ENCODE peak calls at places on chromosomes 11 and 22, in five cellular contexts. M, Q, S, L and C are unnamed samples.

GRCh38 chr22:38038426-38038825 is 18.8 kb upstream of the PICK1 start:
- DNase-seq in M (no peak), Q (no peak), S (no peak), L (no peak), C (no peak)

GRCh38 chr11:10742460-10743208 is 8.4 kb upstream of the CTR9 start:
- DNase-seq in M (no peak), Q (no peak), S (no peak), L (peak; percentile 44), C (no peak)

GRCh38 chr11:32366671-32367070 is 68.7 kb downstream of the WT1 start:
- DNase-seq in M (no peak), Q (no peak), S (no peak), L (no peak), C (no peak)

GRCh38 chr11:117884994-117885393 is 8.5 kb upstream of the FXYD6 start:
- DNase-seq in M (peak; percentile 27), Q (no peak), S (no peak), L (no peak), C (no peak)

GRCh38 chr11:111982019-111982464 is 43.2 kb upstream of the DLAT start:
- DNase-seq in M (peak; percentile 81), Q (no peak), S (no peak), L (peak; percentile 51), C (peak; percentile 71)

GRCh38 chr22:31281733-31282132 is 10.6 kb downstream of the PIK3IP1 start:
- DNase-seq in M (no peak), Q (no peak), S (no peak), L (peak; percentile 37), C (no peak)

GRCh38 chr11:11387906-11388305 is 34.9 kb upstream of the CSNK2A3 start:
- DNase-seq in M (no peak), Q (no peak), S (no peak), L (no peak), C (no peak)

GRCh38 chr11:132992838-132993680 is 539.2 kb downstream of the OPCML start:
- DNase-seq in M (no peak), Q (no peak), S (no peak), L (no peak), C (no peak)

GRCh38 chr11:75771646-75772410 is 3.2 kb downstream of the DGAT2 start:
- DNase-seq in M (no peak), Q (no peak), S (peak; percentile 44), L (no peak), C (no peak)

GRCh38 chr11:78690588-78690987 is 115.9 kb upstream of the NARS2 start:
- DNase-seq in M (no peak), Q (no peak), S (no peak), L (no peak), C (no peak)

GRCh38 chr22:36689583-36689982 is 14.0 kb downstream of the CACNG2 start:
- DNase-seq in M (no peak), Q (no peak), S (no peak), L (no peak), C (no peak)

GRCh38 chr11:94129505-94130335 is 1.1 kb downstream of the PANX1 start:
- DNase-seq in M (peak; percentile 33), Q (peak; percentile 41), S (no peak), L (peak; percentile 30), C (peak; percentile 15)

GRCh38 chr11:130849215-130849568 is 67.1 kb downstream of the SNX19 start:
- DNase-seq in M (no peak), Q (no peak), S (no peak), L (no peak), C (no peak)

GRCh38 chr11:116276051-116277044 is 496.4 kb downstream of the BUD13 start:
- DNase-seq in M (peak; percentile 99), Q (peak; percentile 40), S (peak; percentile 83), L (peak; percentile 54), C (peak; percentile 53)

GRCh38 chr11:7252683-7253213 is 1.0 kb downstream of the SYT9 start:
- DNase-seq in M (peak; percentile 72), Q (no peak), S (peak; percentile 49), L (no peak), C (no peak)

GRCh38 chr11:1301220-1302000 is 8.0 kb downstream of the TOLLIP start:
- DNase-seq in M (peak; percentile 29), Q (no peak), S (no peak), L (no peak), C (no peak)

GRCh38 chr11:1300569-1301187 is 8.8 kb downstream of the TOLLIP start:
- DNase-seq in M (peak; percentile 42), Q (no peak), S (no peak), L (no peak), C (no peak)

GRCh38 chr11:1299621-1300020 is 9.8 kb downstream of the TOLLIP start:
- DNase-seq in M (peak; percentile 39), Q (no peak), S (no peak), L (no peak), C (no peak)

GRCh38 chr11:1298695-1299492 is 10.5 kb downstream of the TOLLIP start:
- DNase-seq in M (peak; percentile 38), Q (no peak), S (peak; percentile 94), L (no peak), C (no peak)

DNA sequence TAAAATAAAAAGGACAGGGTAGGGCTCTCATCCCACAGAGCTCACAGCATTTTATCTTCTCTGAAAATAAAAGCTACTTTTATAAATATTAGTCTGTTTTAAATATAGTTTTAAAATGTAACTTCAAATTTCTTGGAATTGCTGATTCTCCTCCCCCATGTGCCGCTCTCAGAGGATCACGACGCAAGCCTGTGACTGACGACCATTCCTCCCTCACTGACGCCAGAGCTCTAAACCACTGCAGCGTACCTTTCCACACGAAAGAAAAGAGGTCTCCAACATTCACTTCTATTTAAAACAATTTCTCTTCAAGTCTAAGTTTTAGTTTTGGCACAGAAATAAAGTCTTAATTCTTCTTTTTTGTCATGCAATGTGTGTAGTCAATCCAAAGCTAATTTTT is 9.3 kb downstream of the TOLLIP start:
- DNase-seq in M (no peak), Q (no peak), S (no peak), L (no peak), C (no peak)
- H3K27ac ChIP-seq in M (no peak overlapping the region), Q (no peak overlapping the region), S (peak overlapping the region; percentile 91), L (no peak overlapping the region), C (no peak overlapping the region)

DNA sequence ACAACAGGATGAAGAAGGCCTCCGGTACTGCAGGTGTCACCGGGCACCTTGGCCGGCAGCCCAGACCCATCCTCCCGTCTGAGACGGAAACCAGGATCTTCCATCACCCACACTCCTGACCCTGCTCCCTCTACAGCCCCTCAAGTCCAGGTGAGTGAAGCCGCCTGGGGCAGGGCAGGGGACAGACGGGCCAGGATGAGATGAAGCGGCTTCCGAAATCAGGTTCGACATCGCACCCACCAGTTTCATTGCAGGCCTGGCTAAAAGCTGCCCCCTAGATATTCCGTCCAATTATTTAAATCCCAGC is 639.1 kb downstream of the TBC1D22A start:
- DNase-seq in M (no peak), Q (no peak), S (no peak), L (no peak), C (no peak)
- H3K4me3 ChIP-seq in M (no peak overlapping the region), Q (no peak overlapping the region), S (no peak overlapping the region), L (no peak overlapping the region), C (no peak overlapping the region)

DNA sequence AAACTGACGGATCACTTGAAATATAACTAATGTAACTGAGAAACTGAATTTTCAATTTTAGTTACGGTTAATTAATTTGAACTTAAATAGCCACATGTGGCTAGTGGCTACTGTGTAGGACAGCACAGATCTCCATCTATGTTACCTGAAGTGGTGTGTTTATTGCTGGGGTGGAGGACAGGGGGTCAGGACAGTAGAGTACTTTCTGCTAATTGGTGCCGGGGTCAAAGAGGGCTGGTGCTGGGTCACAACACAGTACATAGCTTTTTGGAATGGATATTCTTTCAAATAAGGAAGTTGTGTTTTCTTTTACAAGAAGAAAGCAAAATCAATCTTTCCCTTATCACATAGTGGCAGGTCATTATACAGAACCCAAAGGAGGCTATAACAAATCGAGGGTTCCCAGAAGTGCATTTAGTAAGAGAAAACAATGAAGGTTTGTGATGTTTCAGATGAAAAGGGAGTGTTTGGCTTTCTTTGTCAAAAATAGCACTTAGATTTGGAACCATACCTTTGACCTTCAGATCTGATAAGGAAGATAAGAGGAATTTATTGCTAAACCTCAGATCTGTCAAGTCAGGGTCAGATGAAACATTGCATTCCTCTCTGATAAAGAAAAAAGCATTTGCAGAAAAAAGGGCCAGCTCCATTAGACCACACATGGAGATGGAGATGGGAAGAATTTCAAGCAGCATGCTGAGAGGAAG is 384.5 kb downstream of the AASDHPPT start:
- DNase-seq in M (no peak), Q (peak; percentile 50), S (no peak), L (no peak), C (no peak)
- H3K9me3 ChIP-seq in M (no peaks in the 10 kb centered on the region), Q (no peaks in the 10 kb centered on the region), S (no peaks in the 10 kb centered on the region), L (no peaks in the 10 kb centered on the region), C (no peaks in the 10 kb centered on the region)

GRCh38 chr22:23825246-23825905 is 13.4 kb downstream of the DERL3 start:
- DNase-seq in M (no peak), Q (no peak), S (peak; percentile 48), L (no peak), C (no peak)

GRCh38 chr22:23828800-23829680 is 9.8 kb downstream of the DERL3 start:
- DNase-seq in M (no peak), Q (no peak), S (peak; percentile 89), L (no peak), C (no peak)

GRCh38 chr22:23824476-23825245 is 14.1 kb downstream of the DERL3 start:
- DNase-seq in M (no peak), Q (no peak), S (peak; percentile 22), L (no peak), C (no peak)

GRCh38 chr22:23827351-23827995 is 11.3 kb downstream of the DERL3 start:
- DNase-seq in M (no peak), Q (no peak), S (peak; percentile 45), L (no peak), C (no peak)

GRCh38 chr22:23826510-23827350 is 12.1 kb downstream of the DERL3 start:
- DNase-seq in M (no peak), Q (peak; percentile 39), S (peak; percentile 54), L (no peak), C (no peak)
- H3K27ac ChIP-seq in M (no peak overlapping the region), Q (peak overlapping the region; percentile 24), S (peak overlapping the region; percentile 36), L (no peak overlapping the region), C (no peak overlapping the region)

DNA sequence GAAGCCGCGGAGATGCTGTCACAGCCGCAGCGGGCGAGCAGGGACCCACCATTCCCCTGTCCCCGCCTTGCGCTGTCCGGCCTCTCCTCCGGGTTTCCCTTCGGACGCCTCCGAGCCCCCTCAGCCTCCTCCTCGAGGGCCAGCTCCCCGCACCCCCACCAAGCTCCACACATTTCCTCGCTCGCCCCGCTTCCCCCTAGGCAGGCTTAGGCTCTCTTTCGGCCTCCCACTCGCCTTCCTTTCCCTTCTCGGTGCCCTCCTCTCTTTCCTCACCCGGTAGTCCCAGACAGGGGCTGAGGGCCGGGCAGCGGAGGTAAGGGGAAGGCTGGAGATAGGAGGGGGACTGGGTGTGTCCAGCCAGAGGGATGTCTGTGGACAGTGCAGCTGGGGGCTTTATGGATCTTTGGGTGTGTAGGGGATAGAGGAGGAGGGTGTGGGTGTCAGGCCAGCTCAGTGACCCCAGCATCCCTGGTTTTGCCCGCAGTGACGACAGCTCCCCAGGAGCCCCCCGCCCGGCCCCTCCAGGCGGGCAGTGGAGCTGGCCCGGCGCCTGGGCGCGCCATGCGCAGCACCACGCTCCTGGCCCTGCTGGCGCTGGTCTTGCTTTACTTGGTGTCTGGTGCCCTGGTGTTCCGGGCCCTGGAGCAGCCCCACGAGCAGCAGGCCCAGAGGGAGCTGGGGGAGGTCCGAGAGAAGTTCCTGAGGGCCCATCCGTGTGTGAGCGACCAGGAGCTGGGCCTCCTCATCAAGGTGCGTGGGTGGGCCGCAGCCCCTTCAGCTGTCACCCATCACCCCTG is 1.6 kb downstream of the KCNK4 start:
- DNase-seq in M (peak; percentile 68), Q (no peak), S (no peak), L (peak; percentile 15), C (no peak)
- H3K4me3 ChIP-seq in M (peak overlapping the region; percentile 34), Q (no peak overlapping the region), S (peak overlapping the region; percentile 58), L (peak overlapping the region; percentile 30), C (no peak overlapping the region)

GRCh38 chr11:71357414-71357813 is 90.8 kb downstream of the DHCR7 start:
- DNase-seq in M (no peak), Q (no peak), S (no peak), L (no peak), C (no peak)
- H3K9me3 ChIP-seq in M (no peaks in the 10 kb centered on the region), Q (no peaks in the 10 kb centered on the region), S (no peaks in the 10 kb centered on the region), L (no peaks in the 10 kb centered on the region), C (no peaks in the 10 kb centered on the region)

GRCh38 chr11:110886241-110886640 is 174.0 kb upstream of the ARHGAP20 start:
- DNase-seq in M (no peak), Q (no peak), S (no peak), L (no peak), C (no peak)
- H3K27ac ChIP-seq in M (no peak overlapping the region), Q (no peak overlapping the region), S (no peak overlapping the region), L (no peak overlapping the region), C (no peak overlapping the region)